ENCODE peak calls at places on chromosomes 13 and 19, in ten cellular contexts. V, J, Z, E, X, W, M, H, B and C are unnamed samples.

GRCh38 chr13:30241537-30241936 is 65.8 kb downstream of the KATNAL1 start:
- DNase-seq in J (no peak), Z (no peak), V (no peak), X (no peak), M (no peak), E (no peak), B (no peak), W (no peak), H (no peak), C (no peak)

GRCh38 chr13:53010374-53011105 is 18.1 kb upstream of the OLFM4 start:
- DNase-seq in W (no peak), E (no peak), M (no peak), H (no peak), X (no peak), J (no peak), B (no peak), V (no peak), Z (no peak), C (no peak)

GRCh38 chr13:25733061-25733491 is 318.7 kb downstream of the SHISA2 start:
- DNase-seq in B (no peak), J (no peak), H (no peak), V (no peak), M (no peak), W (no peak), X (no peak), Z (no peak), E (no peak), C (no peak)

GRCh38 chr19:13557756-13558398 is 51.6 kb upstream of the CACNA1A start:
- DNase-seq in M (no peak), Z (no peak), W (no peak), X (no peak), V (no peak), H (no peak), E (no peak), J (no peak), B (no peak), C (no peak)

GRCh38 chr13:22040810-22041364 is 370.0 kb downstream of the FGF9 start:
- DNase-seq in J (no peak), H (no peak), E (no peak), M (no peak), W (no peak), V (no peak), X (no peak), B (no peak), Z (no peak), C (no peak)

GRCh38 chr13:110648155-110648819 is 32.9 kb downstream of the NAXD start:
- DNase-seq in V (no peak), E (no peak), Z (no peak), M (no peak), B (no peak), X (no peak), H (no peak), W (no peak), J (no peak), C (no peak)

GRCh38 chr19:43624933-43625332 is 5.5 kb upstream of the ZNF428 start:
- DNase-seq in E (peak), B (peak), X (peak), Z (peak), V (no peak), J (peak), H (peak), W (peak), M (no peak), C (no peak)

GRCh38 chr19:24046550-24046949 is 40.4 kb upstream of the ZNF254 start:
- DNase-seq in V (no peak), Z (no peak), X (no peak), H (no peak), J (no peak), B (no peak), W (no peak), M (no peak), E (no peak), C (no peak)

GRCh38 chr13:107025991-107026390 is 458.1 kb upstream of the ARGLU1 start:
- DNase-seq in J (no peak), B (no peak), H (no peak), Z (no peak), V (no peak), M (no peak), X (no peak), W (peak), E (no peak), C (no peak)